ENCODE peak calls at places on chromosome 2, in six cellular contexts. J is BJ, T is K562, X is dorsolateral prefrontal cortex, Z is breast epithelium, W is Peyer's patch. Q is an unnamed sample.

GRCh38 chr2:62568983-62569837 is 63.2 kb upstream of the TMEM17 start:
- DNase-seq in W (no peak), X (no peak), T (no peak), Z (no peak), J (no peak), Q (no peak)

GRCh38 chr2:69947078-69947801 is 14.2 kb downstream of the ASPRV1 start:
- DNase-seq in T (no peak), Z (no peak), X (no peak), W (no peak), J (no peak), Q (no peak)

GRCh38 chr2:220374282-220374681 is 746.9 kb downstream of the SLC4A3 start:
- DNase-seq in Z (no peak), T (no peak), J (no peak), W (no peak), X (no peak), Q (no peak)

GRCh38 chr2:238169708-238170251 is 11.0 kb downstream of the ERFE start:
- DNase-seq in T (no peak), J (peak; percentile 73), W (no peak), X (peak; percentile 62), Z (no peak), Q (peak; percentile 66)

GRCh38 chr2:11080253-11081115 is 74.8 kb upstream of the SLC66A3 start:
- DNase-seq in J (no peak), Z (no peak), W (no peak), X (peak; percentile 59), T (no peak), Q (no peak)

GRCh38 chr2:168290391-168290790 is 43.0 kb upstream of the STK39 start:
- DNase-seq in Z (no peak), W (no peak), T (no peak), J (no peak), X (no peak), Q (no peak)

GRCh38 chr2:226829721-226830631 is 5.9 kb upstream of the RHBDD1 start:
- DNase-seq in X (no peak), Z (no peak), T (no peak), W (no peak), J (no peak), Q (no peak)

GRCh38 chr2:68251855-68252406 is 401 bp downstream of the PPP3R1 start:
- DNase-seq in T (peak; percentile 61), Z (no peak), X (no peak), J (no peak), W (peak; percentile 63), Q (no peak)

GRCh38 chr2:134261398-134262131 is 7.7 kb downstream of the MGAT5 start:
- DNase-seq in X (no peak), T (no peak), J (no peak), W (no peak), Z (no peak), Q (no peak)
- H3K4me3 ChIP-seq in X (no peak overlapping the region), T (no peak overlapping the region), J (no peak overlapping the region), W (no peak overlapping the region), Z (no peak overlapping the region), Q (no peak overlapping the region)

GRCh38 chr2:173355132-173355865 is 627 bp downstream of the CDCA7 start:
- DNase-seq in X (no peak), T (peak; percentile 70), J (no peak), W (peak; percentile 65), Z (no peak), Q (peak; percentile 80)

GRCh38 chr2:173354601-173355131 is at the start of gene CDCA7:
- DNase-seq in X (no peak), T (peak; percentile 94), Z (peak; percentile 52), W (peak; percentile 77), J (no peak), Q (peak; percentile 80)

GRCh38 chr2:173354073-173354600 is 535 bp upstream of the CDCA7 start:
- DNase-seq in Z (no peak), T (peak; percentile 85), X (no peak), W (no peak), J (no peak), Q (no peak)

GRCh38 chr2:173357351-173357750 is 2.7 kb downstream of the CDCA7 start:
- DNase-seq in W (no peak), J (no peak), Z (no peak), T (no peak), X (no peak), Q (no peak)

GRCh38 chr2:173355866-173356508 is 1.3 kb downstream of the CDCA7 start:
- DNase-seq in J (no peak), T (no peak), X (no peak), Z (no peak), W (no peak), Q (no peak)
- H3K27me3 ChIP-seq in J (peaks cover 3% of the 10 kb centered on the region), T (peaks cover 5% of the 10 kb centered on the region), X (peaks cover 80% of the 10 kb centered on the region), Z (peaks cover 47% of the 10 kb centered on the region), W (no peaks in the 10 kb centered on the region), Q (no peaks in the 10 kb centered on the region)

DNA sequence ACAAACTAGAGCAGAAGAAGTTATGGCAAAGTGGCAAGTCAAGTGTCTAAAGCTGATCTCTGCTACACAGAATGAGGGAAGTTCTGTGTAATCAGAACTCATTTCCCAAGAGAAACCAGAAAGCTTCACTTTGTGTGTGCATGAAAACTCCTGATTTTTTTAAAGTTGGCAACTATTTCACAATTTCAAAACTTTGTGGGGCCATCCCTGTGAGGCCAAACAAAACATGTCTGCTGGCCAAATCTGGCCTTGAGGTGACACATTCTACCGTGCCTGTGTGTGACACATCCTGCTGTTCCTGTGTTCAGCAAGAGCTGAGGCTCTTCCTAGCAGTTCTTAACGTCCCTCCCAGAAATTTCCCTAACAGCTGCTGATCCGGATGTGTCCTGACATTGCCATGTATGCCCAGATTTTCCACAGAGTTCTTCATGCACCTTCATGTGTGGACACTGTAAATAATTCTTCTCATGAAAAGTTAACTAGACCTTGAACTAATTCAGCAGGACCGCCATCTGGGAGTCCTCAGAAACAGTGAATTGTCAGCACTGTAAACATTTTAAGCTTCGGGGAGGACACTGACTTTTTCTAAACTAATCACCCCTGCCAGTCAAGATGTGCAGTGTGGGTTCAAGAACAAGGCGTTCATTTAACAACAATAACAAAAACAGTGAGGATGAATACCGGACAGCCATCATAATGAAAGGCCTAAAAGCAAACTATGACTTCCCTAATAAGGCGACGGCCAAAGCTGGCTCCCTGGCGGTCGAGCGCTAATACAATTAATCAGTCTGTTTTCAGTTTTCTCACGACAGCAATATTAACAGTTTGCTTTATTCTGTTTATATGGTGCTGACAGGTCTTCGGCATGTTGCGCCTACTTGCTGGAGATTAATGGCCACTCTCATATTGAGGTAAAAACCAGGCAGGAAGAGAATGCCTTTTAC is 98.9 kb downstream of the PLEKHM3 start:
- DNase-seq in T (no peak), Z (no peak), J (peak; percentile 60), X (no peak), W (peak; percentile 53), Q (no peak)
- H3K4me3 ChIP-seq in T (no peak overlapping the region), Z (no peak overlapping the region), J (no peak overlapping the region), X (no peak overlapping the region), W (no peak overlapping the region), Q (no peak overlapping the region)

DNA sequence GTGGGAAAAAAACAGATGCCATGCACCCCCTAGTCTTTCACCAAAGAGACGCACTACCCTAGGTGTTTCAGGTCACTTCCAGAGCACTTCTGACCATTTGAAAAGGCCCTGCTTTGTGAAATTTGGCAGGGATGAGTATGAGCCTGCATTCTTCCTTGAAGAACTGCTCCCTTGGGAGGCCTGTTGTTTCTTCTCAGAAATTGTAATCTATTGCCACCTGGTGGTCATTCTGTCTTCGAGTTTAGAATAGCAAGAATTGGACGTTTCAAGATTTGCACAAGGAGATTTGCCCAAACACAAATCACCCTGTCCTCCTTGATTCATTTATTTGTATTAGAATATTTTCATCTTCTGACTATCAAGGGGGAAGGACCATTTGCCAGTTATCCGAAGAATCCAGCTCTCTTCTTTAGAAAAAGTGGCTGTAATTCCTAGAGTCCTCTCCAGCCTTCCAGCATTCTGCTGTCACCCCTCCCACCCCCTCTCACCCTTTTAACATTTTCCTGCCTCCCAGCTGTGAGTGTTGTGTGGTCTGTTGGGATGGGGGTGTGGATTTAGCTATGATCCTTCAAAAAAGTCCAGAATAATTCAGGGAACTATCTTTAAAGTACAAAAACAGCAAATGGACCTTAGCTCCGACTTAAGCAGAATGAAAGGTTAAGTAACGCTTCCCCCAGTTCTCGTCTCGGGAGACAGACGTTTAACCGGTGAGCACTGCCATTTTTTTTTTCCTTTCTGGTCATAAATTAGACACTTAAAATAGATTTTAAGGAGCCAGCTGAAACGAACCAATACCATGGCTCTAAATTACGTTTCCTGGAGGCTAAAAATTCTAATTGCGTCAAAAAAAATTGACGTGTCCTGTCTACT is 3.7 kb upstream of the GAD1 start:
- DNase-seq in W (no peak), J (peak; percentile 22), X (no peak), Z (no peak), T (peak; percentile 72), Q (peak; percentile 62)
- H3K27me3 ChIP-seq in W (peaks cover 50% of the 10 kb centered on the region), J (peaks cover 30% of the 10 kb centered on the region), X (peaks cover 53% of the 10 kb centered on the region), Z (peaks cover 52% of the 10 kb centered on the region), T (no peaks in the 10 kb centered on the region), Q (peaks cover 52% of the 10 kb centered on the region)

DNA sequence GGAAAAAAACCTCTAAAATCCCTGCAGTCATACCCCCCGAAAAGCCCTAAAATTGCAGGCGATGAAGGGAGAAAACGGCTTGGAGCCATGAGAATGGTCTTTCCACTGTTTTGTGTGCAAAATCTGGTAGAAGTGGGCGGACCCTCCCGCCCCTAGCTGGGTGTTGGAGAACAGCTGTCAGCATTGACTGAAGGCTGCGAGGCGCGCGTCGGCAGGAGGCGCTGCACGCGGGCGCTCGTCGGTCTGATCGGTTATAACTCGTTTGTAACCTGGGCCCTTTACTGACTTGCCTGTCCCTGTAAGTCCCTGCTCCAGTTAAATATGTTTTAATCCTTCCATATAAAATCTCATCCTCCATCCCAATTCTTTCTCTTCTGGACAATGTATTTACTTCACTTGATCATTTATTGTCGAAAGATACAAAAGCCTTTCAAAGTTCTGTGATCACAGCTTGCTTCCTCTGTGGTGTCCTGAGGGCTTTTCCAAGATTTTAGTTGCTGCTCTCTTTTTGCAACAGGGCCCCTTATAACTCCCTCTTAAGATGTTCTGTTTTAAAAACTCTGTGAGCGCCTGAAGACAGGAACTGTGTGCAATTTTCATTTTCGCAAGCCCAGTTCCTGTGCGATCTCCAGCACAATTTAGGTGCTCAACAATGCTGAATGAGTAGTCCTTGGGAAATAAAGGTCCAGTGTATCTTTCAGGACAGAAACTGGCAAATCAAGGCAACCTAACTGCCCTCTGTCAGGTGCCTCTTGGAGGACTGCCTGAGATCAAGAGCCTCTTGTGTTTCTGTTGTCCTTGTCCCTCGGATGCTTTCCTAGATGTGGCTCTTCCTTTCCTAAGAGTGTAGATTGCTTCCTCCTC is 906 bp upstream of the HNRNPLL start:
- DNase-seq in Z (peak; percentile 78), X (peak; percentile 80), W (peak; percentile 91), J (no peak), T (peak; percentile 74), Q (no peak)
- H3K4me3 ChIP-seq in Z (peak overlapping the region; percentile 88), X (peak overlapping the region; percentile 92), W (peak overlapping the region; percentile 96), J (peak overlapping the region; percentile 90), T (peak overlapping the region; percentile 92), Q (peak overlapping the region; percentile 71)

Q was measured in SJSA1.